ENCODE peak calls at places on chromosomes 7 and 10, in eight cellular contexts. C is NCI-H460; U is activated T-cell treated with anti-CD3 and anti-CD28 coated beads for 48 hours; A is left colon; K is MG63; F is ovary; O is AG10803; H is stimulated activated CD4-positive, alpha-beta T cell treated with anti-CD3 and anti-CD28 coated beads, Interleukin-1b, Interleukin-23, amount 100 ng/mL, for 24 hours. T is an unnamed sample.

GRCh38 chr10:103799341-103799740 is 56.0 kb downstream of the SH3PXD2A start:
- DNase-seq in O (no peak), C (no peak), U (no peak), A (no peak), F (no peak), K (no peak), H (no peak), T (no peak)

GRCh38 chr10:113131611-113132330 is 181.7 kb downstream of the TCF7L2 start:
- DNase-seq in O (peak), K (no peak), A (no peak), F (no peak), C (peak), H (no peak), U (no peak), T (peak)

GRCh38 chr10:86371116-86371515 is 4.5 kb upstream of the GRID1 start:
- DNase-seq in U (no peak), O (no peak), F (no peak), A (no peak), K (no peak), H (no peak), C (no peak), T (no peak)

GRCh38 chr7:158043461-158044155 is 544.0 kb downstream of the PTPRN2 start:
- DNase-seq in O (no peak), U (no peak), F (no peak), H (no peak), K (no peak), A (no peak), C (no peak), T (no peak)

GRCh38 chr7:1483079-1483478 is 21.1 kb downstream of the INTS1 start:
- DNase-seq in F (no peak), C (no peak), H (no peak), O (no peak), K (no peak), A (no peak), U (no peak), T (no peak)

GRCh38 chr10:129730993-129731325 is 233.1 kb downstream of the EBF3 start:
- DNase-seq in H (no peak), U (no peak), C (no peak), K (no peak), A (no peak), F (no peak), O (no peak), T (no peak)

GRCh38 chr10:104327745-104328635 is 10.3 kb downstream of the ITPRIP start:
- DNase-seq in U (no peak), K (peak), O (peak), A (no peak), H (no peak), C (no peak), F (peak), T (peak)

GRCh38 chr7:124856299-124856888 is 73.2 kb downstream of the POT1 start:
- DNase-seq in F (no peak), O (peak), A (no peak), K (no peak), H (no peak), U (no peak), C (peak), T (peak)

GRCh38 chr10:44416021-44416758 is 31.3 kb upstream of the CXCL12 start:
- DNase-seq in U (no peak), C (no peak), K (no peak), O (peak), F (no peak), A (no peak), H (no peak), T (no peak)

GRCh38 chr7:23653942-23654341 is 26.1 kb upstream of the FAM221A start:
- DNase-seq in C (no peak), O (no peak), F (no peak), K (no peak), U (no peak), A (no peak), H (no peak), T (no peak)

GRCh38 chr7:149141893-149142292 is 5.4 kb upstream of the ZNF398 start:
- DNase-seq in U (no peak), C (no peak), A (no peak), K (no peak), H (no peak), F (no peak), O (no peak), T (no peak)

GRCh38 chr10:78852856-78853255 is 215.9 kb upstream of the ZMIZ1 start:
- DNase-seq in H (no peak), A (peak), F (no peak), K (no peak), U (no peak), O (no peak), C (no peak), T (no peak)

GRCh38 chr7:96236198-96237039 is 85.5 kb downstream of the SLC25A13 start:
- DNase-seq in A (peak), U (no peak), H (no peak), C (no peak), O (peak), F (peak), K (peak), T (peak)

GRCh38 chr10:77902159-77902558 is 24.4 kb downstream of the DLG5 start:
- DNase-seq in H (no peak), A (peak), C (no peak), O (no peak), U (no peak), K (no peak), F (no peak), T (no peak)

GRCh38 chr7:140685407-140686087 is 11.0 kb upstream of the NDUFB2 start:
- DNase-seq in U (no peak), K (no peak), O (no peak), A (no peak), C (no peak), F (no peak), H (no peak), T (no peak)

GRCh38 chr7:259751-260405 is 30.1 kb upstream of the FOXL3 start:
- DNase-seq in K (no peak), O (no peak), C (no peak), A (no peak), H (no peak), U (no peak), F (no peak), T (no peak)

GRCh38 chr10:103281753-103282152 is 4.8 kb downstream of the INA start:
- DNase-seq in U (no peak), H (no peak), F (no peak), C (no peak), K (no peak), O (no peak), A (no peak), T (no peak)

GRCh38 chr7:151890355-151891004 is 13.6 kb upstream of the PRKAG2 start:
- DNase-seq in A (no peak), U (no peak), K (no peak), C (no peak), H (no peak), O (no peak), F (no peak), T (no peak)

GRCh38 chr10:2341298-2341697 is 604.0 kb upstream of the ADARB2 start:
- DNase-seq in C (no peak), F (no peak), A (no peak), H (no peak), O (no peak), U (no peak), K (no peak), T (no peak)

GRCh38 chr7:149209518-149210269 is 14.3 kb downstream of the ZNF282 start:
- DNase-seq in A (peak), U (peak), K (peak), H (peak), O (peak), C (peak), F (no peak), T (no peak)

GRCh38 chr7:94529516-94529915 is 19.9 kb downstream of the CASD1 start:
- DNase-seq in K (no peak), C (no peak), U (no peak), F (no peak), H (no peak), O (peak), A (no peak), T (peak)

GRCh38 chr7:133923974-133924373 is 203.2 kb upstream of the LRGUK start:
- DNase-seq in H (no peak), C (no peak), U (no peak), K (no peak), F (no peak), O (no peak), A (no peak), T (no peak)

GRCh38 chr10:14833106-14833505 is 4.7 kb downstream of the CDNF start:
- DNase-seq in H (no peak), C (no peak), O (no peak), A (no peak), K (no peak), F (no peak), U (no peak), T (no peak)